ENCODE peak calls at places on chromosomes 16 and 17, in eight cellular contexts. One of them, this sample, is unnamed.

GRCh38 chr17:73068322-73069153 is 23.9 kb downstream of the SLC39A11 start:
- DNase-seq in globus pallidus: no peak
- DNase-seq in stimulated activated CD8-positive, alpha-beta memory T cell treated with anti-CD3 and anti-CD28 coated beads, Interleukin-4, amount 100 ng/mL, for 24 hours: no peak
- DNase-seq in NCI-H345: no peak
- DNase-seq in NAMALWA: no peak
- DNase-seq in EH: peak; percentile 81
- DNase-seq in PC-9: peak; percentile 76
- DNase-seq in effector CD4-positive, alpha-beta T cell: no peak
- DNase-seq in this sample: no peak

GRCh38 chr17:28372203-28372944 is 880 bp downstream of the SARM1 start:
- DNase-seq in globus pallidus: peak; percentile 13
- DNase-seq in stimulated activated CD8-positive, alpha-beta memory T cell treated with anti-CD3 and anti-CD28 coated beads, Interleukin-4, amount 100 ng/mL, for 24 hours: no peak
- DNase-seq in NCI-H345: peak; percentile 32
- DNase-seq in NAMALWA: no peak
- DNase-seq in EH: peak; percentile 45
- DNase-seq in PC-9: no peak
- DNase-seq in effector CD4-positive, alpha-beta T cell: no peak
- DNase-seq in this sample: no peak

GRCh38 chr16:30697264-30698138 is 1.5 kb upstream of the SRCAP start:
- DNase-seq in globus pallidus: peak; percentile 97
- DNase-seq in stimulated activated CD8-positive, alpha-beta memory T cell treated with anti-CD3 and anti-CD28 coated beads, Interleukin-4, amount 100 ng/mL, for 24 hours: no peak
- DNase-seq in NCI-H345: peak; percentile 99
- DNase-seq in NAMALWA: peak; percentile 21
- DNase-seq in EH: peak; percentile 6
- DNase-seq in PC-9: no peak
- DNase-seq in effector CD4-positive, alpha-beta T cell: no peak
- DNase-seq in this sample: no peak

GRCh38 chr17:70629902-70630301 is 460.6 kb downstream of the KCNJ2 start:
- DNase-seq in globus pallidus: no peak
- DNase-seq in stimulated activated CD8-positive, alpha-beta memory T cell treated with anti-CD3 and anti-CD28 coated beads, Interleukin-4, amount 100 ng/mL, for 24 hours: no peak
- DNase-seq in NCI-H345: no peak
- DNase-seq in NAMALWA: peak; percentile 9
- DNase-seq in EH: peak; percentile 1
- DNase-seq in PC-9: peak; percentile 14
- DNase-seq in effector CD4-positive, alpha-beta T cell: no peak
- DNase-seq in this sample: no peak

GRCh38 chr16:1791256-1791942 is 2.1 kb downstream of the IGFALS start:
- DNase-seq in globus pallidus: no peak
- DNase-seq in stimulated activated CD8-positive, alpha-beta memory T cell treated with anti-CD3 and anti-CD28 coated beads, Interleukin-4, amount 100 ng/mL, for 24 hours: no peak
- DNase-seq in NCI-H345: no peak
- DNase-seq in NAMALWA: no peak
- DNase-seq in EH: no peak
- DNase-seq in PC-9: no peak
- DNase-seq in effector CD4-positive, alpha-beta T cell: no peak
- DNase-seq in this sample: no peak

GRCh38 chr17:79508291-79508716 is 102.5 kb downstream of the RBFOX3 start:
- DNase-seq in globus pallidus: no peak
- DNase-seq in stimulated activated CD8-positive, alpha-beta memory T cell treated with anti-CD3 and anti-CD28 coated beads, Interleukin-4, amount 100 ng/mL, for 24 hours: no peak
- DNase-seq in NCI-H345: no peak
- DNase-seq in NAMALWA: no peak
- DNase-seq in EH: no peak
- DNase-seq in PC-9: no peak
- DNase-seq in effector CD4-positive, alpha-beta T cell: no peak
- DNase-seq in this sample: no peak

GRCh38 chr16:26993511-26993910 is 73.2 kb upstream of the C16orf82 start:
- DNase-seq in globus pallidus: no peak
- DNase-seq in stimulated activated CD8-positive, alpha-beta memory T cell treated with anti-CD3 and anti-CD28 coated beads, Interleukin-4, amount 100 ng/mL, for 24 hours: no peak
- DNase-seq in NCI-H345: no peak
- DNase-seq in NAMALWA: no peak
- DNase-seq in EH: peak; percentile 57
- DNase-seq in PC-9: no peak
- DNase-seq in effector CD4-positive, alpha-beta T cell: no peak
- DNase-seq in this sample: no peak

GRCh38 chr16:9225527-9226316 is 134.3 kb downstream of the HAPSTR1 start:
- DNase-seq in globus pallidus: peak; percentile 77
- DNase-seq in stimulated activated CD8-positive, alpha-beta memory T cell treated with anti-CD3 and anti-CD28 coated beads, Interleukin-4, amount 100 ng/mL, for 24 hours: no peak
- DNase-seq in NCI-H345: no peak
- DNase-seq in NAMALWA: peak; percentile 55
- DNase-seq in EH: peak; percentile 10
- DNase-seq in PC-9: no peak
- DNase-seq in effector CD4-positive, alpha-beta T cell: no peak
- DNase-seq in this sample: no peak

GRCh38 chr16:69727916-69728270 is 1.5 kb upstream of the NQO1 start:
- DNase-seq in globus pallidus: peak; percentile 53
- DNase-seq in stimulated activated CD8-positive, alpha-beta memory T cell treated with anti-CD3 and anti-CD28 coated beads, Interleukin-4, amount 100 ng/mL, for 24 hours: no peak
- DNase-seq in NCI-H345: no peak
- DNase-seq in NAMALWA: no peak
- DNase-seq in EH: no peak
- DNase-seq in PC-9: no peak
- DNase-seq in effector CD4-positive, alpha-beta T cell: no peak
- DNase-seq in this sample: no peak

GRCh38 chr16:588639-588888 is 1.3 kb upstream of the RAB40C start:
- DNase-seq in globus pallidus: no peak
- DNase-seq in stimulated activated CD8-positive, alpha-beta memory T cell treated with anti-CD3 and anti-CD28 coated beads, Interleukin-4, amount 100 ng/mL, for 24 hours: peak; percentile 45
- DNase-seq in NCI-H345: peak; percentile 32
- DNase-seq in NAMALWA: peak; percentile 83
- DNase-seq in EH: peak; percentile 74
- DNase-seq in PC-9: peak; percentile 50
- DNase-seq in effector CD4-positive, alpha-beta T cell: peak; percentile 57
- DNase-seq in this sample: no peak

GRCh38 chr16:84571010-84571409 is 46.9 kb downstream of the COTL1 start:
- DNase-seq in globus pallidus: no peak
- DNase-seq in stimulated activated CD8-positive, alpha-beta memory T cell treated with anti-CD3 and anti-CD28 coated beads, Interleukin-4, amount 100 ng/mL, for 24 hours: no peak
- DNase-seq in NCI-H345: no peak
- DNase-seq in NAMALWA: no peak
- DNase-seq in EH: no peak
- DNase-seq in PC-9: no peak
- DNase-seq in effector CD4-positive, alpha-beta T cell: no peak
- DNase-seq in this sample: no peak

GRCh38 chr16:49521706-49522325 is 148.2 kb downstream of the C16orf78 start:
- DNase-seq in globus pallidus: no peak
- DNase-seq in stimulated activated CD8-positive, alpha-beta memory T cell treated with anti-CD3 and anti-CD28 coated beads, Interleukin-4, amount 100 ng/mL, for 24 hours: no peak
- DNase-seq in NCI-H345: no peak
- DNase-seq in NAMALWA: no peak
- DNase-seq in EH: no peak
- DNase-seq in PC-9: no peak
- DNase-seq in effector CD4-positive, alpha-beta T cell: no peak
- DNase-seq in this sample: no peak

GRCh38 chr17:37064166-37064565 is 115.4 kb downstream of the AATF start:
- DNase-seq in globus pallidus: no peak
- DNase-seq in stimulated activated CD8-positive, alpha-beta memory T cell treated with anti-CD3 and anti-CD28 coated beads, Interleukin-4, amount 100 ng/mL, for 24 hours: no peak
- DNase-seq in NCI-H345: no peak
- DNase-seq in NAMALWA: no peak
- DNase-seq in EH: no peak
- DNase-seq in PC-9: no peak
- DNase-seq in effector CD4-positive, alpha-beta T cell: no peak
- DNase-seq in this sample: no peak

GRCh38 chr17:30170415-30170987 is 53.9 kb downstream of the NSRP1 start:
- DNase-seq in globus pallidus: no peak
- DNase-seq in stimulated activated CD8-positive, alpha-beta memory T cell treated with anti-CD3 and anti-CD28 coated beads, Interleukin-4, amount 100 ng/mL, for 24 hours: no peak
- DNase-seq in NCI-H345: peak; percentile 40
- DNase-seq in NAMALWA: no peak
- DNase-seq in EH: no peak
- DNase-seq in PC-9: no peak
- DNase-seq in effector CD4-positive, alpha-beta T cell: no peak
- DNase-seq in this sample: no peak

GRCh38 chr16:22624759-22625533 is 114.3 kb downstream of the NPIPB5 start:
- DNase-seq in globus pallidus: no peak
- DNase-seq in stimulated activated CD8-positive, alpha-beta memory T cell treated with anti-CD3 and anti-CD28 coated beads, Interleukin-4, amount 100 ng/mL, for 24 hours: no peak
- DNase-seq in NCI-H345: no peak
- DNase-seq in NAMALWA: no peak
- DNase-seq in EH: no peak
- DNase-seq in PC-9: no peak
- DNase-seq in effector CD4-positive, alpha-beta T cell: no peak
- DNase-seq in this sample: no peak

GRCh38 chr17:73895157-73895556 is 250.9 kb upstream of the SDK2 start:
- DNase-seq in globus pallidus: no peak
- DNase-seq in stimulated activated CD8-positive, alpha-beta memory T cell treated with anti-CD3 and anti-CD28 coated beads, Interleukin-4, amount 100 ng/mL, for 24 hours: no peak
- DNase-seq in NCI-H345: no peak
- DNase-seq in NAMALWA: no peak
- DNase-seq in EH: no peak
- DNase-seq in PC-9: no peak
- DNase-seq in effector CD4-positive, alpha-beta T cell: no peak
- DNase-seq in this sample: peak; percentile 12

GRCh38 chr17:8391711-8392110 is 5.9 kb downstream of the RNF222 start:
- DNase-seq in globus pallidus: no peak
- DNase-seq in stimulated activated CD8-positive, alpha-beta memory T cell treated with anti-CD3 and anti-CD28 coated beads, Interleukin-4, amount 100 ng/mL, for 24 hours: no peak
- DNase-seq in NCI-H345: no peak
- DNase-seq in NAMALWA: no peak
- DNase-seq in EH: peak; percentile 66
- DNase-seq in PC-9: peak; percentile 79
- DNase-seq in effector CD4-positive, alpha-beta T cell: no peak
- DNase-seq in this sample: no peak

GRCh38 chr16:50547340-50547865 is 793 bp upstream of the NKD1 start:
- DNase-seq in globus pallidus: peak; percentile 44
- DNase-seq in stimulated activated CD8-positive, alpha-beta memory T cell treated with anti-CD3 and anti-CD28 coated beads, Interleukin-4, amount 100 ng/mL, for 24 hours: peak; percentile 65
- DNase-seq in NCI-H345: peak; percentile 26
- DNase-seq in NAMALWA: peak; percentile 67
- DNase-seq in EH: peak; percentile 2
- DNase-seq in PC-9: no peak
- DNase-seq in effector CD4-positive, alpha-beta T cell: peak; percentile 77
- DNase-seq in this sample: peak; percentile 88

GRCh38 chr17:39954876-39955275 is 7.9 kb upstream of the GSDMA start:
- DNase-seq in globus pallidus: no peak
- DNase-seq in stimulated activated CD8-positive, alpha-beta memory T cell treated with anti-CD3 and anti-CD28 coated beads, Interleukin-4, amount 100 ng/mL, for 24 hours: no peak
- DNase-seq in NCI-H345: no peak
- DNase-seq in NAMALWA: no peak
- DNase-seq in EH: no peak
- DNase-seq in PC-9: no peak
- DNase-seq in effector CD4-positive, alpha-beta T cell: no peak
- DNase-seq in this sample: no peak

GRCh38 chr16:89623511-89624232 is 10.2 kb downstream of the DPEP1 start:
- DNase-seq in globus pallidus: no peak
- DNase-seq in stimulated activated CD8-positive, alpha-beta memory T cell treated with anti-CD3 and anti-CD28 coated beads, Interleukin-4, amount 100 ng/mL, for 24 hours: no peak
- DNase-seq in NCI-H345: no peak
- DNase-seq in NAMALWA: no peak
- DNase-seq in EH: peak; percentile 34
- DNase-seq in PC-9: no peak
- DNase-seq in effector CD4-positive, alpha-beta T cell: no peak
- DNase-seq in this sample: no peak

GRCh38 chr17:35801583-35802224 is 6.3 kb upstream of the MMP28 start:
- DNase-seq in globus pallidus: peak; percentile 70
- DNase-seq in stimulated activated CD8-positive, alpha-beta memory T cell treated with anti-CD3 and anti-CD28 coated beads, Interleukin-4, amount 100 ng/mL, for 24 hours: no peak
- DNase-seq in NCI-H345: no peak
- DNase-seq in NAMALWA: peak; percentile 65
- DNase-seq in EH: peak; percentile 61
- DNase-seq in PC-9: no peak
- DNase-seq in effector CD4-positive, alpha-beta T cell: no peak
- DNase-seq in this sample: no peak

GRCh38 chr17:73215414-73215813 is 22.6 kb downstream of the COG1 start:
- DNase-seq in globus pallidus: no peak
- DNase-seq in stimulated activated CD8-positive, alpha-beta memory T cell treated with anti-CD3 and anti-CD28 coated beads, Interleukin-4, amount 100 ng/mL, for 24 hours: no peak
- DNase-seq in NCI-H345: peak; percentile 49
- DNase-seq in NAMALWA: no peak
- DNase-seq in EH: no peak
- DNase-seq in PC-9: no peak
- DNase-seq in effector CD4-positive, alpha-beta T cell: no peak
- DNase-seq in this sample: no peak

GRCh38 chr16:85961988-85962915 is 63.3 kb downstream of the IRF8 start:
- DNase-seq in globus pallidus: no peak
- DNase-seq in stimulated activated CD8-positive, alpha-beta memory T cell treated with anti-CD3 and anti-CD28 coated beads, Interleukin-4, amount 100 ng/mL, for 24 hours: no peak
- DNase-seq in NCI-H345: no peak
- DNase-seq in NAMALWA: no peak
- DNase-seq in EH: no peak
- DNase-seq in PC-9: no peak
- DNase-seq in effector CD4-positive, alpha-beta T cell: no peak
- DNase-seq in this sample: no peak

GRCh38 chr17:81173354-81173753 is 7.3 kb upstream of the AATK start:
- DNase-seq in globus pallidus: no peak
- DNase-seq in stimulated activated CD8-positive, alpha-beta memory T cell treated with anti-CD3 and anti-CD28 coated beads, Interleukin-4, amount 100 ng/mL, for 24 hours: no peak
- DNase-seq in NCI-H345: no peak
- DNase-seq in NAMALWA: no peak
- DNase-seq in EH: no peak
- DNase-seq in PC-9: no peak
- DNase-seq in effector CD4-positive, alpha-beta T cell: no peak
- DNase-seq in this sample: no peak

GRCh38 chr16:65825191-65825856 is 541.2 kb upstream of the CDH5 start:
- DNase-seq in globus pallidus: no peak
- DNase-seq in stimulated activated CD8-positive, alpha-beta memory T cell treated with anti-CD3 and anti-CD28 coated beads, Interleukin-4, amount 100 ng/mL, for 24 hours: no peak
- DNase-seq in NCI-H345: no peak
- DNase-seq in NAMALWA: no peak
- DNase-seq in EH: no peak
- DNase-seq in PC-9: no peak
- DNase-seq in effector CD4-positive, alpha-beta T cell: no peak
- DNase-seq in this sample: no peak

GRCh38 chr17:61144876-61145564 is 254.6 kb upstream of the TBX2 start:
- DNase-seq in globus pallidus: no peak
- DNase-seq in stimulated activated CD8-positive, alpha-beta memory T cell treated with anti-CD3 and anti-CD28 coated beads, Interleukin-4, amount 100 ng/mL, for 24 hours: no peak
- DNase-seq in NCI-H345: no peak
- DNase-seq in NAMALWA: no peak
- DNase-seq in EH: no peak
- DNase-seq in PC-9: no peak
- DNase-seq in effector CD4-positive, alpha-beta T cell: no peak
- DNase-seq in this sample: no peak

This sample was measured in immature natural killer cell.